ENCODE peak calls at places on chromosomes 5 and 9, in six cellular contexts. Z is Karpas-422, U is HepG2, M is GM23248, C is hepatocyte, Y is SK-N-SH. B is an unnamed sample.

GRCh38 chr5:149011084-149011483 is 51.8 kb downstream of the SH3TC2 start:
- DNase-seq in Z (no peak), U (no peak), M (no peak), C (no peak), Y (no peak), B (no peak)

GRCh38 chr5:76379316-76379715 is 23.8 kb upstream of the IQGAP2 start:
- DNase-seq in Z (no peak), U (peak), M (no peak), C (no peak), Y (no peak), B (no peak)

GRCh38 chr5:29387384-29387783 is 1806.1 kb upstream of the CDH6 start:
- DNase-seq in Z (no peak), U (no peak), M (no peak), C (no peak), Y (no peak), B (no peak)

GRCh38 chr5:102421647-102422046 is 77.2 kb downstream of the SLCO6A1 start:
- DNase-seq in Z (no peak), U (peak), M (no peak), C (peak), Y (no peak), B (no peak)

GRCh38 chr5:66814146-66814991 is 218.2 kb downstream of the MAST4 start:
- DNase-seq in Z (peak), U (peak), M (peak), C (peak), Y (peak), B (no peak)

GRCh38 chr5:102754499-102755424 is at the start of gene PAM:
- DNase-seq in Z (peak), U (peak), M (peak), C (peak), Y (peak), B (peak)

GRCh38 chr9:127828262-127829031 is 25.8 kb downstream of the FPGS start:
- DNase-seq in Z (no peak), U (peak), M (peak), C (peak), Y (no peak), B (peak)

GRCh38 chr5:139454568-139455290 is 7.8 kb downstream of the ECSCR start:
- DNase-seq in Z (no peak), U (no peak), M (no peak), C (no peak), Y (no peak), B (no peak)

GRCh38 chr5:158807-159447 is 32.4 kb upstream of the LRRC14B start:
- DNase-seq in Z (no peak), U (no peak), M (no peak), C (no peak), Y (no peak), B (peak)

GRCh38 chr5:40385544-40385943 is 294.2 kb upstream of the PTGER4 start:
- DNase-seq in Z (no peak), U (no peak), M (peak), C (no peak), Y (no peak), B (no peak)

GRCh38 chr5:134538296-134538695 is 12.8 kb downstream of the JADE2 start:
- DNase-seq in Z (no peak), U (no peak), M (no peak), C (no peak), Y (no peak), B (peak)

GRCh38 chr9:19999491-20000057 is 210.7 kb upstream of the SLC24A2 start:
- DNase-seq in Z (no peak), U (no peak), M (peak), C (no peak), Y (no peak), B (peak)

GRCh38 chr9:14654932-14655331 is 38.3 kb downstream of the ZDHHC21 start:
- DNase-seq in Z (no peak), U (no peak), M (no peak), C (no peak), Y (no peak), B (no peak)

GRCh38 chr5:142717582-142718215 is 31.8 kb upstream of the FGF1 start:
- DNase-seq in Z (peak), U (peak), M (peak), C (peak), Y (peak), B (no peak)

GRCh38 chr5:66807743-66808142 is 211.6 kb downstream of the MAST4 start:
- DNase-seq in Z (no peak), U (peak), M (peak), C (peak), Y (peak), B (peak)

GRCh38 chr5:158553195-158553945 is 546.3 kb downstream of the EBF1 start:
- DNase-seq in Z (no peak), U (no peak), M (peak), C (no peak), Y (peak), B (peak)

GRCh38 chr5:93579561-93580386 is 1.2 kb downstream of the NR2F1-AS1 start:
- DNase-seq in Z (no peak), U (no peak), M (peak), C (no peak), Y (peak), B (peak)

GRCh38 chr5:93578179-93578812 is 2.7 kb downstream of the NR2F1-AS1 start:
- DNase-seq in Z (no peak), U (no peak), M (no peak), C (no peak), Y (no peak), B (peak)

GRCh38 chr5:93581738-93582414 is 857 bp upstream of the NR2F1-AS1 start:
- DNase-seq in Z (no peak), U (peak), M (peak), C (no peak), Y (no peak), B (peak)

GRCh38 chr5:93578813-93579560 is 2.0 kb downstream of the NR2F1-AS1 start:
- DNase-seq in Z (no peak), U (no peak), M (no peak), C (no peak), Y (peak), B (peak)

DNA sequence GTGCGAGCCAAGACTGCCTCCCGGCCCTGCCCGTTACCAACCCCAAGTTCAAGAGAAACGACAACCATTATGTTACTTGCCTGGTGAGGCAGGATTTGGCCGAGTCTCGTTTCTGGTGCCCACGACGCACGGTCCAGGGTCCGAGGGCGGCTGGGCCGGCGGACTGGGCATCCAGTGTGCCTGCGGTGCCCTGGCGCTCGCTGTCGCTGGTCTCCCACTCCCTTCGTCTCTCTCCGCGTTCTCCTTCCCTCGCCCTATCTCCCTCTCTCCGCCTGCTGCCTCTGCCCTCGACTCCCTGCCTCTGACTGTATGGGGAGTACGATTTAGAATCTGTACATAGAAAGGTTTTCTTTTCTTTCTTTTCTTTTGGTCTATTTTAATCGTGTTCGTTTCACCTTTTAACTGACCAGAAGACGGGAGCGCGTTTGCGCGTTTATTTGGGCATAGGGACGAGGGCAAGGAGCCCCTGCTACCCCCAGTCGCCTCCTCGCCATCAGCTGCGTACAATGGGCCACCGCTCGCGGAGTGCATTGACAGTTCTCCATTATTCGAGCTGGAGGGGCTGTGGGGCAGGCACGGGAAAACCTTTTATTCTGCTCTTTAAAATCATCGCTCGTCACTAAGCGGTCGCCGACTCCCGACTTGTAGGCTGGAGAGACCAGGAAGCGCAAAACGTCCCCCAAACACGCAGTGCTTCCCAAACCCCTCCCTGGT is 475 bp downstream of the NR2F1-AS1 start:
- DNase-seq in Z (no peak), U (no peak), M (peak), C (no peak), Y (peak), B (peak)
- H2AFZ ChIP-seq in Z (no peak), U (peak), M (peak), C (peak), Y (peak), B (peak)

GRCh38 chr5:107413754-107414153 is 257.0 kb downstream of the EFNA5 start:
- DNase-seq in Z (no peak), U (no peak), M (no peak), C (no peak), Y (no peak), B (no peak)
- H3K27ac ChIP-seq in Z (no peak), U (no peak), M (no peak), C (no peak), Y (no peak), B (no peak)

DNA sequence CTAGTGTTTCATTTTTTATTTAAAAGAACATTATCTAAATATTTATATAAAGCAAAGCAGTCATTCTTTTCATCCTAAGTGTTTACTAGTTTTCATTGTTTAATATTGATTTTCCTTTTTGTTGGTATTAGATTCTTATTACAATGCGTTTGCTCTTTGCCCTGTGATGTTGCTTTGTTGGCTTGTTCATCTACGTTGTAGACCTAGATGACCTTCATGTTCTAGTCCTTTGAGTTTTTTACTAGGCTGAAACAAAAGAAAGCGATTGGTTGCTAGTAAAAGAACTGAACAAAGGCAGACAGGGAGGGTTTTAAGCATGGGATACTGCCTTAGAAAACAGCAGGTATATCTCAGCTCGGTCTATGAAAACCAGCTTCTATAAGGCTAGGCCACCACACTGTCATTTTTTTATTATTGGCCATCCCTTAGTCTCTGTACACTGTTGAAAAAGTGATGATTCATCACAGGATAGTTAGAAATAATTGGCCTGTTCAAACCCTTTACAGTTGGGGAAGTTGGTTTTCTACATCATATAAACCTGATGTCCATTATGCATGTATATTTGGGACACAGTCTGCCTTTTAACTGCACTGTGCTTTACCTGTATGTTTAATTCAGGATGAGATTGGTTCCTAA is 119.0 kb downstream of the ZCCHC7 start:
- DNase-seq in Z (no peak), U (peak), M (peak), C (no peak), Y (no peak), B (no peak)
- H2AFZ ChIP-seq in Z (no peak), U (no peak), M (no peak), C (no peak), Y (no peak), B (no peak)

GRCh38 chr9:75850459-75851200 is 39.8 kb upstream of the PCSK5 start:
- DNase-seq in Z (no peak), U (no peak), M (no peak), C (no peak), Y (no peak), B (no peak)

GRCh38 chr9:75852746-75853145 is 37.7 kb upstream of the PCSK5 start:
- DNase-seq in Z (no peak), U (no peak), M (no peak), C (no peak), Y (no peak), B (no peak)

GRCh38 chr9:75858497-75859092 is 31.9 kb upstream of the PCSK5 start:
- DNase-seq in Z (no peak), U (no peak), M (no peak), C (no peak), Y (no peak), B (no peak)

GRCh38 chr9:75851917-75852316 is 38.6 kb upstream of the PCSK5 start:
- DNase-seq in Z (no peak), U (no peak), M (no peak), C (no peak), Y (no peak), B (no peak)

DNA sequence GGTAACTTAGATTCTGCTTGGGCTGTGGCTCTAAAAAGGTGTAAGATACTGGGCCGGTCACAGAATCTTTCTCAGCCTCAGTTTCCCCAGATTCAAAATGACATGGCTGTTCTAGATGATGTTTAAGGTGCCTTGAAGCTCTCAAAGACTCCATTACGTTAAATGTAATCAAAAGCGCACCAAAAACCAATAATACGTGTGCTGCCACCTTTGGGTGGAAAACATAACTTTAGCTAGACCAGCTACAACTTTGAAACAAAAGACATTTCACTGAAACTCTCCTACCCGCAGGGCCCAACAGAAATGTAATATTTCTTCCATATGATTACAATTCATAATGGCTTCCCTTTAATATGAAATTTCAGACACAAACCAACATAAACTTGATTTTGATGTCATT is 35.0 kb upstream of the PCSK5 start:
- DNase-seq in Z (peak), U (peak), M (peak), C (peak), Y (no peak), B (no peak)
- H3K27ac ChIP-seq in Z (no peak), U (no peak), M (no peak), C (no peak), Y (no peak), B (no peak)

DNA sequence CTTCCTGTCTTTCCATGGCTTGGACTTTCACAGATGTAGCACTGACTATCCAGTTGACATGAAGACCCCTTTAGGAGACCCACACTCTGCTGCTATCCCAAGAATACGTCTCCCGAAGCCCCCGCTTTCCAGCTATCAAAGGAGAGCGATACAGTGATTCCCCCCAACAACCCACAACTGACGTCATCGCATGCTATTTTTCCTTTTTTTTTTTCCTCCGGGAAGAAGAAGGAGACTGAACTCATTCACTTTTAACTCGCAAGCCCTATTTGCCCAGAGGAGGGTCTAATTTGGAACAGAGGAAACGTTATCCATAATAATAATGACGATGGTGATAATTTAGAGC is 2.1 kb downstream of the PAPPA start:
- DNase-seq in Z (no peak), U (no peak), M (peak), C (peak), Y (peak), B (peak)
- H2AFZ ChIP-seq in Z (no peak), U (no peak), M (peak), C (no peak), Y (no peak), B (peak)

GRCh38 chr5:171575808-171576207 is 156.4 kb downstream of the FGF18 start:
- DNase-seq in Z (no peak), U (no peak), M (no peak), C (no peak), Y (no peak), B (no peak)

GRCh38 chr5:171579162-171579561 is 159.7 kb downstream of the FGF18 start:
- DNase-seq in Z (no peak), U (no peak), M (no peak), C (no peak), Y (no peak), B (no peak)

GRCh38 chr5:171577940-171578856 is 158.8 kb downstream of the FGF18 start:
- DNase-seq in Z (no peak), U (no peak), M (no peak), C (no peak), Y (no peak), B (no peak)

GRCh38 chr5:171574374-171574773 is 154.9 kb downstream of the FGF18 start:
- DNase-seq in Z (no peak), U (no peak), M (no peak), C (no peak), Y (no peak), B (no peak)

DNA sequence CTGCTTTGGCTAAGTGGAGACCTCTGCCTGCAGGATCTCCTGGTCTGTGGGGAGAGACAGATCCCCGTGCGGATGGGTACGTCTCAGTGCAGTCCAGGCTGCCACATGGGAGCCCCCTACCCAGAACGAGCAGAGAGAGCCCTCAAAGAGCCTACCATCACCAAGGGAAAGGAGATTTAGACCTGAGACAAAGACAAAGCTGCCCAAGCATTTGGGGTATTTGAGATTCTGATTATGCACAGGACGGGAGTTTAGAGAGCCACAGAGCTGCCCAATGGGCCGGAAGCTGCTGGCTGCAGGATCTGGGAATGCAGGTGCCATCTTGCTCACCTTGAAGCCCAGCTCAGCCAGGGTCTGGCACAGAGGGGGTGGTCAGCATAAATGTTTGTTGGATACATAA is 157.6 kb downstream of the FGF18 start:
- DNase-seq in Z (no peak), U (no peak), M (no peak), C (no peak), Y (no peak), B (no peak)
- H3K27ac ChIP-seq in Z (no peak), U (no peak), M (no peak), C (no peak), Y (no peak), B (no peak)

GRCh38 chr9:83937861-83938455 is 16.7 kb upstream of the KIF27 start:
- DNase-seq in Z (peak), U (peak), M (peak), C (peak), Y (peak), B (peak)
- H2AFZ ChIP-seq in Z (no peak), U (no peak), M (no peak), C (no peak), Y (no peak), B (no peak)

GRCh38 chr9:129497837-129498450 is 123.0 kb downstream of the C9orf50 start:
- DNase-seq in Z (no peak), U (no peak), M (peak), C (no peak), Y (no peak), B (peak)
- H3K27ac ChIP-seq in Z (no peak), U (peak), M (peak), C (peak), Y (peak), B (peak)

GRCh38 chr5:116410345-116410890 is 164.2 kb downstream of the SEMA6A start:
- DNase-seq in Z (no peak), U (no peak), M (no peak), C (no peak), Y (no peak), B (no peak)

GRCh38 chr5:116409591-116410296 is 164.9 kb downstream of the SEMA6A start:
- DNase-seq in Z (no peak), U (no peak), M (no peak), C (no peak), Y (no peak), B (no peak)

GRCh38 chr5:116406306-116407041 is 168.1 kb downstream of the SEMA6A start:
- DNase-seq in Z (no peak), U (no peak), M (no peak), C (no peak), Y (no peak), B (no peak)

GRCh38 chr5:116415182-116415581 is 159.4 kb downstream of the SEMA6A start:
- DNase-seq in Z (no peak), U (no peak), M (no peak), C (no peak), Y (no peak), B (no peak)

GRCh38 chr5:116411101-116411571 is 163.5 kb downstream of the SEMA6A start:
- DNase-seq in Z (no peak), U (no peak), M (no peak), C (no peak), Y (no peak), B (no peak)
- H2AFZ ChIP-seq in Z (no peak), U (no peak), M (no peak), C (no peak), Y (no peak), B (no peak)

DNA sequence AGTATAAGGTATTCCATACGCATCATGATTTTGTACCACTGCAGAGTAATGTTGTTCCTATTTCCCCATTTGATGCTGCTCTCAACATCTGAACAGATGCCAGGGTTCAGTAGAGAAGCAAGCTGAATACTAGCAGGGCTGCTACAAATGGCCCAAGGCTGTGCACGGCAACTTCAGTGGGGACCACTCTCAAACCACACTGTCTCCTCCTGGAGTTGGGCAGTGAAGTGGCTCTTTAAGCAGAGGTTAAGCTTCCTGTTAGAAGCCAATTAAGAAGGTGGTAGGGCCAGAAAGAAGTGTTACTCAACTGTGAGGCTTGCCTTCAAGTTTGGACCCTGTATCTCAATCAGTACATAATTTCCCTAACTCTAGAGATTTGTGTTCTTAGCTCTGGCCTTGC is 32.0 kb downstream of the TMEM245 start:
- DNase-seq in Z (no peak), U (no peak), M (no peak), C (no peak), Y (no peak), B (no peak)
- H3K27ac ChIP-seq in Z (no peak), U (no peak), M (no peak), C (no peak), Y (no peak), B (no peak)

B was measured in osteoblast.